ENCODE peak calls at places on chromosomes 13 and 19, in seven cellular contexts. Y is T-helper 17 cell; P is SW 1271; X is EL; G is naive thymus-derived CD4-positive, alpha-beta T cell; R is nephron progenitor cell; V is Caco-2. D is an unnamed sample.

GRCh38 chr13:92826197-92826596 is 400.4 kb upstream of the GPC6 start:
- DNase-seq in X (no peak), R (no peak), P (no peak), Y (no peak), G (no peak), V (no peak), D (no peak)

GRCh38 chr13:28268800-28269223 is 130.5 kb downstream of the PAN3 start:
- DNase-seq in G (no peak), X (no peak), V (no peak), P (no peak), R (no peak), Y (no peak), D (no peak)

GRCh38 chr19:3821156-3821555 is 35.0 kb upstream of the MATK start:
- DNase-seq in X (no peak), R (no peak), V (no peak), Y (no peak), P (no peak), G (no peak), D (no peak)

GRCh38 chr19:5903054-5903501 is 512 bp downstream of the NDUFA11 start:
- DNase-seq in Y (no peak), X (peak; percentile 73), V (no peak), P (no peak), G (no peak), R (no peak), D (peak; percentile 40)

GRCh38 chr13:55516610-55517009 is 1624.1 kb upstream of the PRR20A start:
- DNase-seq in V (no peak), X (no peak), P (no peak), R (no peak), Y (no peak), G (no peak), D (no peak)

GRCh38 chr19:18503971-18504885 is 17.6 kb downstream of the ELL start:
- DNase-seq in X (no peak), R (no peak), V (peak; percentile 81), P (no peak), G (no peak), Y (no peak), D (no peak)

GRCh38 chr19:19043881-19044280 is 10.5 kb downstream of the ARMC6 start:
- DNase-seq in X (no peak), G (no peak), V (no peak), Y (no peak), R (no peak), P (no peak), D (no peak)

GRCh38 chr19:45972081-45972943 is 1.4 kb downstream of the NOVA2 start:
- DNase-seq in V (no peak), R (no peak), P (no peak), G (peak; percentile 57), Y (no peak), X (no peak), D (no peak)

GRCh38 chr19:4987692-4988370 is 18.9 kb downstream of the KDM4B start:
- DNase-seq in X (no peak), R (no peak), G (no peak), Y (no peak), V (no peak), P (no peak), D (no peak)

D was measured in HS-27A.